ENCODE peak calls at places on chromosomes 2 and 18, in nine cellular contexts. Z, X, C, H, U, B, J, Q and F are unnamed samples.
A peak's percentile ranks its signal among the peaks of the same experiment; 100 is the strongest.

GRCh38 chr2:197707316-197708213 is 2.4 kb downstream of the MARS2 start:
- DNase-seq in U (peak; percentile 55), B (no peak), Z (no peak), C (no peak), Q (no peak), X (peak; percentile 63), J (peak; percentile 25), H (peak; percentile 64), F (no peak)

GRCh38 chr2:43224131-43224570 is 2.3 kb downstream of the ZFP36L2 start:
- DNase-seq in J (no peak), X (peak; percentile 91), B (peak; percentile 68), U (no peak), Q (no peak), Z (peak; percentile 85), H (peak; percentile 72), C (no peak), F (no peak)

GRCh38 chr2:216632952-216633615 is at the start of gene IGFBP2:
- DNase-seq in J (peak; percentile 41), C (no peak), H (no peak), Z (peak; percentile 84), U (no peak), B (peak; percentile 58), Q (no peak), X (peak; percentile 95), F (no peak)

GRCh38 chr2:16238001-16238755 is 297.8 kb downstream of the MYCN start:
- DNase-seq in Q (no peak), C (no peak), H (no peak), X (no peak), Z (no peak), J (no peak), U (no peak), B (no peak), F (no peak)

GRCh38 chr18:48929212-48929612 is 21.6 kb downstream of the SMAD7 start:
- DNase-seq in C (no peak), Z (no peak), B (no peak), U (no peak), X (no peak), Q (no peak), H (no peak), J (no peak), F (no peak)

GRCh38 chr2:26840937-26841610 is 6.9 kb upstream of the DPYSL5 start:
- DNase-seq in U (no peak), Q (no peak), H (peak; percentile 24), C (no peak), J (peak; percentile 48), B (no peak), X (no peak), Z (no peak), F (no peak)

GRCh38 chr18:12406376-12407111 is 1.2 kb upstream of the PRELID3A start:
- DNase-seq in Z (no peak), B (no peak), C (no peak), U (no peak), J (no peak), Q (no peak), H (no peak), X (no peak), F (no peak)

GRCh38 chr18:28062446-28062845 is 114.5 kb downstream of the CDH2 start:
- DNase-seq in X (no peak), B (no peak), Z (no peak), C (no peak), U (no peak), Q (no peak), J (no peak), H (peak; percentile 13), F (no peak)

GRCh38 chr2:30206461-30207430 is 24.6 kb upstream of the LBH start:
- DNase-seq in U (no peak), C (no peak), J (no peak), Z (no peak), H (peak; percentile 47), Q (no peak), X (peak; percentile 23), B (no peak), F (no peak)

GRCh38 chr2:203758841-203759691 is 52.6 kb downstream of the CD28 start:
- DNase-seq in U (no peak), C (peak; percentile 12), X (no peak), H (peak; percentile 91), Z (no peak), J (no peak), Q (no peak), B (no peak), F (no peak)

GRCh38 chr2:15636972-15637785 is 45.5 kb downstream of the DDX1 start:
- DNase-seq in Z (peak; percentile 74), U (peak; percentile 78), X (peak; percentile 85), J (peak; percentile 77), H (peak; percentile 70), C (peak; percentile 41), B (peak; percentile 69), Q (peak; percentile 27), F (peak; percentile 23)

GRCh38 chr18:44149706-44150105 is 531.0 kb upstream of the SETBP1 start:
- DNase-seq in C (peak; percentile 25), Z (no peak), B (no peak), Q (no peak), H (peak; percentile 91), J (no peak), U (peak; percentile 60), X (no peak), F (no peak)

GRCh38 chr2:191870744-191871143 is 23.9 kb upstream of the CAVIN2 start:
- DNase-seq in Q (no peak), Z (peak; percentile 14), C (no peak), U (no peak), J (no peak), H (no peak), X (no peak), B (no peak), F (no peak)

GRCh38 chr18:22434973-22435608 is 17.4 kb upstream of the CTAGE1 start:
- DNase-seq in Z (no peak), B (no peak), C (no peak), J (no peak), X (no peak), U (peak; percentile 44), Q (no peak), H (peak; percentile 49), F (no peak)

GRCh38 chr2:240235811-240236210 is 95.4 kb upstream of the OTOS start:
- DNase-seq in U (no peak), H (no peak), Q (no peak), X (no peak), C (no peak), J (no peak), B (peak; percentile 8), Z (no peak), F (no peak)

GRCh38 chr2:240238201-240238600 is 97.7 kb upstream of the OTOS start:
- DNase-seq in C (no peak), U (no peak), B (no peak), H (no peak), X (no peak), Z (no peak), J (no peak), Q (no peak), F (no peak)

GRCh38 chr2:240237609-240238151 is 97.2 kb upstream of the OTOS start:
- DNase-seq in H (peak; percentile 59), X (no peak), Q (no peak), U (peak; percentile 57), Z (no peak), J (no peak), C (no peak), B (peak; percentile 86), F (no peak)

GRCh38 chr2:240235149-240235803 is 94.8 kb upstream of the OTOS start:
- DNase-seq in Z (no peak), U (no peak), X (no peak), B (peak; percentile 12), C (no peak), Q (no peak), J (no peak), H (no peak), F (no peak)

GRCh38 chr2:240236217-240237111 is 96.0 kb upstream of the OTOS start:
- DNase-seq in U (no peak), X (peak; percentile 32), Z (no peak), Q (no peak), C (no peak), J (no peak), H (no peak), B (peak; percentile 31), F (no peak)
- TF ChIP-seq CTCF in U (no peak), X (no peak), Z (no peak), Q (no peak), C (no peak), J (no peak), H (no peak), B (no peak), F (no peak)

DNA sequence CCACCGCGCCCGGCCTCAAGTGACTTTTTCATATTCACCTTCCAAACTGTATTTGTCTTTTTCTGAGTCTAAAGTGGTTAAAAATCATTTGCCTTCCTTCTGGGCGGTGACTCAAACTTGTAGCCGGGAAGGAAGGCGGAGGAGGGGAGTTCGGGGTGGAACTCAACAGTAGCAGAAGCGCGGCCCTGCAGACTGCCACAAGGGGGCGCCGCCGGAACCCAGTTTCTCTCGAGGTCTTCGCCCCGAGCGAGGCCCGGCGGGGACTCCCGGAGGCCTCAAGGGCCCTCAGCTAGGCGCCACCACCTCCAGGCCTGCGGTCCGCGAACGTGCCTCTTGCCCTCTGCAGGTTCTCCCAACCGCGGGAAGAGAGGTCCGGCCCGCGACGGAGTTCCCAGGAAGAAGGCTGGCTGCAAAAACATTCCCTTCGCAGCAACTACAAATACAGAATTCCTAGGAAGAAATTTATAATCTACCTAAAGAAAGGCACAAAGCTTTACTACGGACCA is 16.8 kb upstream of the ITM2C start:
- DNase-seq in Z (peak; percentile 97), U (peak; percentile 75), X (peak; percentile 92), J (peak; percentile 76), Q (no peak), B (peak; percentile 85), C (peak; percentile 11), H (peak; percentile 78), F (peak; percentile 38)
- TF ChIP-seq CTCF in Z (peak; percentile 96), U (peak; percentile 85), X (peak; percentile 97), J (peak; percentile 87), Q (peak; percentile 98), B (peak; percentile 76), C (peak; percentile 68), H (peak; percentile 65), F (peak; percentile 98)

GRCh38 chr2:108031471-108031941 is 45.2 kb downstream of the SLC5A7 start:
- DNase-seq in U (no peak), Q (no peak), C (no peak), Z (no peak), J (no peak), H (no peak), X (no peak), B (no peak), F (no peak)

GRCh38 chr2:108029912-108030311 is 43.6 kb downstream of the SLC5A7 start:
- DNase-seq in Q (no peak), U (no peak), B (no peak), Z (no peak), C (no peak), X (no peak), H (no peak), J (no peak), F (no peak)

DNA sequence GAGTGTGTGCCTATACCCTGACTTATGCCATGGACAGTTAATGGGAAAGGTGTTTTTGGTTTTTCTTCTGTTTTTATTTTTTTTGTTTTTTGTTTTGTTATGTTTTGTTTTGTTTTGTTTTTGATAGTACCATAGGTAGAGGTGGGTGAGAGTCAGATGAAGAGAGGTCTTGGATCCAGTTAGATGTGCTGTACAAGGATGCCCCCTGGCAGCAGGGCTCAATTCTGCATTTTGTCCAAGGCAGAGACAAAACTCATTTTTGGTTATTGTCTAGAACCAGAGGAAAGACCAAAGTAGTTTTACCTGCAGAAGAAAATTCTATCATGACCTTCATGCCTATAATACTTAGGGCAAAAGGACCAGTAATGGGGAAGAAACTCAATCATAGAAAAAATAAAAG is 48.5 kb downstream of the SLC5A7 start:
- DNase-seq in U (no peak), X (no peak), H (peak; percentile 6), B (no peak), C (no peak), J (no peak), Z (no peak), Q (no peak), F (no peak)
- TF ChIP-seq CTCF in U (no peak), X (peak; percentile 41), H (no peak), B (no peak), C (no peak), J (peak; percentile 23), Z (no peak), Q (peak; percentile 23), F (no peak)

GRCh38 chr2:195533771-195534642 is 123.0 kb upstream of the SLC39A10 start:
- DNase-seq in Q (no peak), J (peak; percentile 38), Z (no peak), X (no peak), C (peak; percentile 36), U (peak; percentile 17), B (no peak), H (peak; percentile 91), F (peak; percentile 53)
- TF ChIP-seq CTCF in Q (peak; percentile 38), J (peak; percentile 41), Z (no peak), X (no peak), C (no peak), U (no peak), B (no peak), H (no peak), F (no peak)